ENCODE peak calls at places on chromosomes 5 and 9, in seven cellular contexts. V, T, A, Y, Z, E and I are unnamed samples.

GRCh38 chr9:130054820-130055219 is 1.1 kb downstream of the GPR107 start:
- DNase-seq in V (no peak), T (no peak), A (no peak), Y (no peak), Z (no peak), E (no peak), I (no peak)

GRCh38 chr5:123538670-123539459 is 26.9 kb downstream of the CSNK1G3 start:
- DNase-seq in V (no peak), T (no peak), A (peak; percentile 13), Y (no peak), Z (no peak), E (no peak), I (no peak)

GRCh38 chr5:170892201-170892600 is 30.4 kb downstream of the RANBP17 start:
- DNase-seq in V (no peak), T (no peak), A (no peak), Y (peak; percentile 90), Z (peak; percentile 54), E (no peak), I (no peak)

GRCh38 chr9:613771-614347 is 227.6 kb upstream of the DMRT1 start:
- DNase-seq in V (no peak), T (peak; percentile 50), A (peak; percentile 90), Y (peak; percentile 91), Z (peak; percentile 85), E (peak; percentile 55), I (peak; percentile 20)

GRCh38 chr9:134959126-134959970 is 41.6 kb upstream of the FCN1 start:
- DNase-seq in V (no peak), T (no peak), A (no peak), Y (no peak), Z (no peak), E (no peak), I (no peak)

GRCh38 chr5:66814146-66814991 is 218.2 kb downstream of the MAST4 start:
- DNase-seq in V (no peak), T (peak; percentile 41), A (peak; percentile 65), Y (peak; percentile 63), Z (peak; percentile 26), E (peak; percentile 50), I (peak; percentile 11)

GRCh38 chr9:78436873-78437272 is 139.9 kb downstream of the PSAT1 start:
- DNase-seq in V (no peak), T (no peak), A (no peak), Y (no peak), Z (no peak), E (no peak), I (no peak)

GRCh38 chr9:116549061-116549664 is 137.9 kb upstream of the TRIM32 start:
- DNase-seq in V (peak; percentile 28), T (peak; percentile 7), A (peak; percentile 89), Y (peak; percentile 97), Z (peak; percentile 99), E (peak; percentile 24), I (no peak)

GRCh38 chr5:145587308-145588071 is 247.7 kb downstream of the PRELID2 start:
- DNase-seq in V (no peak), T (no peak), A (no peak), Y (peak; percentile 93), Z (peak; percentile 61), E (no peak), I (no peak)

GRCh38 chr5:59543826-59544442 is 349.6 kb downstream of the PDE4D start:
- DNase-seq in V (no peak), T (no peak), A (peak; percentile 51), Y (no peak), Z (no peak), E (no peak), I (no peak)

GRCh38 chr5:144794922-144795321 is 624.2 kb downstream of the KCTD16 start:
- DNase-seq in V (no peak), T (no peak), A (peak; percentile 1), Y (peak; percentile 0), Z (no peak), E (no peak), I (no peak)

GRCh38 chr9:8779478-8779877 is 979.9 kb upstream of the DMAC1 start:
- DNase-seq in V (no peak), T (no peak), A (no peak), Y (no peak), Z (no peak), E (no peak), I (no peak)

GRCh38 chr5:15943487-15943886 is 236.1 kb downstream of the MARCHF11 start:
- DNase-seq in V (no peak), T (no peak), A (no peak), Y (peak; percentile 75), Z (no peak), E (no peak), I (no peak)

GRCh38 chr9:36813149-36813548 is 220.9 kb downstream of the PAX5 start:
- DNase-seq in V (no peak), T (no peak), A (no peak), Y (no peak), Z (no peak), E (no peak), I (no peak)

GRCh38 chr5:137632716-137633115 is 103.2 kb downstream of the KLHL3 start:
- DNase-seq in V (no peak), T (no peak), A (no peak), Y (peak; percentile 47), Z (no peak), E (no peak), I (no peak)

GRCh38 chr5:5419291-5420210 is 2.9 kb upstream of the ICE1 start:
- DNase-seq in V (peak; percentile 17), T (no peak), A (peak; percentile 51), Y (peak; percentile 92), Z (peak; percentile 90), E (no peak), I (no peak)